ENCODE peak calls at places on chromosome 11, in nine cellular contexts. One of them, this sample, is unnamed.

GRCh38 chr11:88122956-88123355 is 52.3 kb downstream of the RAB38 start:
- DNase-seq in NCI-H187: no peak
- DNase-seq in CD8-positive, alpha-beta T cell: no peak
- DNase-seq in upper lobe of left lung: no peak
- DNase-seq in mucosa of gallbladder: no peak
- DNase-seq in NCI-H69: no peak
- DNase-seq in lower lobe of right lung: no peak
- DNase-seq in EL: no peak
- DNase-seq in H9: no peak
- DNase-seq in this sample: no peak

GRCh38 chr11:57646756-57647303 is 2.9 kb downstream of the YPEL4 start:
- DNase-seq in NCI-H187: no peak
- DNase-seq in CD8-positive, alpha-beta T cell: no peak
- DNase-seq in upper lobe of left lung: no peak
- DNase-seq in mucosa of gallbladder: no peak
- DNase-seq in NCI-H69: peak
- DNase-seq in lower lobe of right lung: no peak
- DNase-seq in EL: no peak
- DNase-seq in H9: peak
- DNase-seq in this sample: no peak

GRCh38 chr11:92941676-92942571 is 27.5 kb upstream of the MTNR1B start:
- DNase-seq in NCI-H187: no peak
- DNase-seq in CD8-positive, alpha-beta T cell: no peak
- DNase-seq in upper lobe of left lung: no peak
- DNase-seq in mucosa of gallbladder: peak
- DNase-seq in NCI-H69: no peak
- DNase-seq in lower lobe of right lung: no peak
- DNase-seq in EL: peak
- DNase-seq in H9: no peak
- DNase-seq in this sample: peak

GRCh38 chr11:48104562-48104924 is 112.1 kb upstream of the OR4B1 start:
- DNase-seq in NCI-H187: no peak
- DNase-seq in CD8-positive, alpha-beta T cell: no peak
- DNase-seq in upper lobe of left lung: no peak
- DNase-seq in mucosa of gallbladder: no peak
- DNase-seq in NCI-H69: no peak
- DNase-seq in lower lobe of right lung: no peak
- DNase-seq in EL: no peak
- DNase-seq in H9: no peak
- DNase-seq in this sample: no peak

GRCh38 chr11:68956142-68956541 is 24.6 kb downstream of the MRGPRD start:
- DNase-seq in NCI-H187: no peak
- DNase-seq in CD8-positive, alpha-beta T cell: no peak
- DNase-seq in upper lobe of left lung: no peak
- DNase-seq in mucosa of gallbladder: no peak
- DNase-seq in NCI-H69: no peak
- DNase-seq in lower lobe of right lung: no peak
- DNase-seq in EL: no peak
- DNase-seq in H9: peak
- DNase-seq in this sample: no peak

GRCh38 chr11:89015614-89016013 is 50.2 kb downstream of the GRM5 start:
- DNase-seq in NCI-H187: no peak
- DNase-seq in CD8-positive, alpha-beta T cell: no peak
- DNase-seq in upper lobe of left lung: no peak
- DNase-seq in mucosa of gallbladder: no peak
- DNase-seq in NCI-H69: peak
- DNase-seq in lower lobe of right lung: no peak
- DNase-seq in EL: no peak
- DNase-seq in H9: no peak
- DNase-seq in this sample: no peak

GRCh38 chr11:70359806-70360205 is 38.5 kb upstream of the CTTN start:
- DNase-seq in NCI-H187: no peak
- DNase-seq in CD8-positive, alpha-beta T cell: no peak
- DNase-seq in upper lobe of left lung: no peak
- DNase-seq in mucosa of gallbladder: no peak
- DNase-seq in NCI-H69: no peak
- DNase-seq in lower lobe of right lung: no peak
- DNase-seq in EL: no peak
- DNase-seq in H9: no peak
- DNase-seq in this sample: no peak

GRCh38 chr11:74739546-74740270 is 8.5 kb upstream of the CHRDL2 start:
- DNase-seq in NCI-H187: no peak
- DNase-seq in CD8-positive, alpha-beta T cell: peak
- DNase-seq in upper lobe of left lung: peak
- DNase-seq in mucosa of gallbladder: peak
- DNase-seq in NCI-H69: peak
- DNase-seq in lower lobe of right lung: no peak
- DNase-seq in EL: peak
- DNase-seq in H9: peak
- DNase-seq in this sample: peak

GRCh38 chr11:112277937-112278336 is 17.3 kb upstream of the PLET1 start:
- DNase-seq in NCI-H187: no peak
- DNase-seq in CD8-positive, alpha-beta T cell: no peak
- DNase-seq in upper lobe of left lung: no peak
- DNase-seq in mucosa of gallbladder: no peak
- DNase-seq in NCI-H69: no peak
- DNase-seq in lower lobe of right lung: no peak
- DNase-seq in EL: peak
- DNase-seq in H9: no peak
- DNase-seq in this sample: no peak

GRCh38 chr11:16404781-16405180 is 48.4 kb upstream of the SOX6 start:
- DNase-seq in NCI-H187: no peak
- DNase-seq in CD8-positive, alpha-beta T cell: no peak
- DNase-seq in upper lobe of left lung: no peak
- DNase-seq in mucosa of gallbladder: no peak
- DNase-seq in NCI-H69: no peak
- DNase-seq in lower lobe of right lung: no peak
- DNase-seq in EL: no peak
- DNase-seq in H9: no peak
- DNase-seq in this sample: no peak

GRCh38 chr11:66677599-66678375 is at the start of gene RBM4B:
- DNase-seq in NCI-H187: peak
- DNase-seq in CD8-positive, alpha-beta T cell: peak
- DNase-seq in upper lobe of left lung: peak
- DNase-seq in mucosa of gallbladder: peak
- DNase-seq in NCI-H69: peak
- DNase-seq in lower lobe of right lung: peak
- DNase-seq in EL: peak
- DNase-seq in H9: peak
- DNase-seq in this sample: peak

GRCh38 chr11:35683728-35684339 is 21.3 kb downstream of the TRIM44 start:
- DNase-seq in NCI-H187: no peak
- DNase-seq in CD8-positive, alpha-beta T cell: no peak
- DNase-seq in upper lobe of left lung: no peak
- DNase-seq in mucosa of gallbladder: no peak
- DNase-seq in NCI-H69: peak
- DNase-seq in lower lobe of right lung: no peak
- DNase-seq in EL: no peak
- DNase-seq in H9: no peak
- DNase-seq in this sample: no peak

GRCh38 chr11:74138021-74138420 is 32.8 kb downstream of the C2CD3 start:
- DNase-seq in NCI-H187: no peak
- DNase-seq in CD8-positive, alpha-beta T cell: no peak
- DNase-seq in upper lobe of left lung: no peak
- DNase-seq in mucosa of gallbladder: no peak
- DNase-seq in NCI-H69: no peak
- DNase-seq in lower lobe of right lung: no peak
- DNase-seq in EL: peak
- DNase-seq in H9: no peak
- DNase-seq in this sample: no peak

GRCh38 chr11:102928247-102928646 is 27.3 kb downstream of the MMP13 start:
- DNase-seq in NCI-H187: no peak
- DNase-seq in CD8-positive, alpha-beta T cell: no peak
- DNase-seq in upper lobe of left lung: no peak
- DNase-seq in mucosa of gallbladder: no peak
- DNase-seq in NCI-H69: no peak
- DNase-seq in lower lobe of right lung: no peak
- DNase-seq in EL: no peak
- DNase-seq in H9: no peak
- DNase-seq in this sample: no peak